ENCODE peak calls at places on chromosome 20, in four cellular contexts. E is HCT116, M is HepG2, I is K562. K is an unnamed sample.

GRCh38 chr20:23752019-23752418 is 1.3 kb upstream of the CST1 start:
- DNase-seq in E (no peak), I (no peak), M (no peak), K (no peak)

GRCh38 chr20:9981834-9982233 is 53.0 kb upstream of the ANKEF1 start:
- DNase-seq in I (no peak), E (no peak), M (no peak), K (no peak)

GRCh38 chr20:50378170-50379000 is 131.8 kb upstream of the PTPN1 start:
- DNase-seq in M (no peak), I (no peak), E (no peak), K (no peak)

GRCh38 chr20:11965602-11966001 is 47.9 kb downstream of the BTBD3 start:
- DNase-seq in M (no peak), E (no peak), I (no peak), K (no peak)

GRCh38 chr20:48295445-48295903 is 510.2 kb upstream of the SULF2 start:
- DNase-seq in I (no peak), E (peak; percentile 79), M (peak; percentile 94), K (no peak)

GRCh38 chr20:24784607-24785006 is 164.5 kb upstream of the CST7 start:
- DNase-seq in M (no peak), E (no peak), I (no peak), K (no peak)

GRCh38 chr20:16411361-16411760 is 161.9 kb downstream of the KIF16B start:
- DNase-seq in E (no peak), I (peak; percentile 29), M (no peak), K (no peak)

GRCh38 chr20:38674178-38675133 is 49.8 kb upstream of the SLC32A1 start:
- DNase-seq in I (peak; percentile 98), E (no peak), M (no peak), K (peak; percentile 91)

GRCh38 chr20:7691647-7692046 is 248.6 kb downstream of the HAO1 start:
- DNase-seq in I (no peak), M (no peak), E (no peak), K (no peak)

GRCh38 chr20:48523191-48523757 is 304.5 kb downstream of the PREX1 start:
- DNase-seq in I (peak; percentile 32), E (peak; percentile 10), M (peak; percentile 82), K (no peak)

GRCh38 chr20:7248392-7248992 is 481.0 kb downstream of the BMP2 start:
- DNase-seq in M (no peak), I (no peak), E (no peak), K (no peak)

GRCh38 chr20:37539956-37540455 is 12.3 kb upstream of the BLCAP start:
- DNase-seq in E (no peak), M (no peak), I (no peak), K (no peak)

GRCh38 chr20:41669708-41670263 is 51.6 kb upstream of the CHD6 start:
- DNase-seq in I (peak; percentile 84), E (no peak), M (no peak), K (no peak)

GRCh38 chr20:53949319-53949839 is 121.0 kb downstream of the BCAS1 start:
- DNase-seq in I (no peak), M (no peak), E (no peak), K (peak; percentile 43)

GRCh38 chr20:5734559-5735137 is 15.6 kb upstream of the SHLD1 start:
- DNase-seq in E (no peak), I (no peak), M (no peak), K (no peak)

GRCh38 chr20:41222299-41222698 is 85.0 kb downstream of the PLCG1 start:
- DNase-seq in M (no peak), I (no peak), E (no peak), K (no peak)

GRCh38 chr20:50264534-50265145 is 74.0 kb downstream of the CEBPB start:
- DNase-seq in E (no peak), I (no peak), M (no peak), K (no peak)

GRCh38 chr20:24469116-24470030 is at the start of gene SYNDIG1:
- DNase-seq in E (no peak), I (no peak), M (no peak), K (peak; percentile 84)

GRCh38 chr20:44138859-44139258 is 48.1 kb downstream of the JPH2 start:
- DNase-seq in I (no peak), E (no peak), M (no peak), K (no peak)

GRCh38 chr20:41149679-41150131 is 12.4 kb downstream of the PLCG1 start:
- DNase-seq in M (peak; percentile 51), E (peak; percentile 24), I (peak; percentile 74), K (no peak)

GRCh38 chr20:37518606-37519507 is 2.2 kb upstream of the NNAT start:
- DNase-seq in I (no peak), E (no peak), M (no peak), K (no peak)

GRCh38 chr20:16569218-16570153 is 3.8 kb downstream of the KIF16B start:
- DNase-seq in I (no peak), E (no peak), M (no peak), K (no peak)

GRCh38 chr20:53142225-53142624 is 170.1 kb downstream of the TSHZ2 start:
- DNase-seq in E (no peak), M (peak; percentile 8), I (peak; percentile 63), K (no peak)

GRCh38 chr20:50913976-50914375 is 17.3 kb downstream of the ADNP start:
- DNase-seq in E (no peak), I (peak; percentile 49), M (no peak), K (no peak)

GRCh38 chr20:15890358-15890982 is 682.8 kb downstream of the KIF16B start:
- DNase-seq in M (no peak), E (no peak), I (no peak), K (no peak)

GRCh38 chr20:17479041-17479657 is 52.0 kb downstream of the BFSP1 start:
- DNase-seq in M (no peak), I (no peak), E (no peak), K (no peak)

GRCh38 chr20:37686762-37687477 is 6.9 kb upstream of the CTNNBL1 start:
- DNase-seq in I (no peak), E (no peak), M (no peak), K (no peak)

GRCh38 chr20:50271674-50272412 is 81.2 kb downstream of the CEBPB start:
- DNase-seq in I (no peak), E (no peak), M (no peak), K (no peak)

GRCh38 chr20:50592282-50593004 is 82.3 kb downstream of the PTPN1 start:
- DNase-seq in M (no peak), I (no peak), E (no peak), K (no peak)

GRCh38 chr20:23727016-23727415 is 23.7 kb downstream of the CST1 start:
- DNase-seq in I (no peak), M (no peak), E (no peak), K (no peak)

GRCh38 chr20:51221791-51222408 is 199.0 kb upstream of the KCNG1 start:
- DNase-seq in E (peak; percentile 40), M (no peak), I (no peak), K (peak; percentile 23)

GRCh38 chr20:58832442-58832841 is 18.3 kb downstream of the GNAS-AS1 start:
- DNase-seq in M (no peak), I (no peak), E (no peak), K (no peak)

GRCh38 chr20:46011631-46012482 is 3.1 kb downstream of the MMP9 start:
- DNase-seq in I (peak; percentile 91), M (peak; percentile 46), E (peak; percentile 71), K (peak; percentile 92)
- TF ChIP-seq FOSL1 in I (no peak), M (no peak), E (no peak), K (no peak)

GRCh38 chr20:20837574-20838021 is 125.2 kb upstream of the RALGAPA2 start:
- DNase-seq in E (peak; percentile 38), I (peak; percentile 42), M (peak; percentile 60), K (peak; percentile 78)
- TF ChIP-seq FOSL1 in E (no peak), I (no peak), M (no peak), K (no peak)

GRCh38 chr20:62802026-62802712 is 2.5 kb upstream of the OGFR start:
- DNase-seq in M (no peak), I (no peak), E (no peak), K (no peak)

GRCh38 chr20:62805365-62805710 is 703 bp downstream of the OGFR start:
- DNase-seq in I (peak; percentile 49), E (no peak), M (no peak), K (no peak)

GRCh38 chr20:62805711-62806382 is 1.2 kb downstream of the OGFR start:
- DNase-seq in E (no peak), I (no peak), M (peak; percentile 90), K (no peak)

GRCh38 chr20:62804632-62805364 is at the start of gene OGFR:
- DNase-seq in E (no peak), I (peak; percentile 91), M (no peak), K (no peak)

DNA sequence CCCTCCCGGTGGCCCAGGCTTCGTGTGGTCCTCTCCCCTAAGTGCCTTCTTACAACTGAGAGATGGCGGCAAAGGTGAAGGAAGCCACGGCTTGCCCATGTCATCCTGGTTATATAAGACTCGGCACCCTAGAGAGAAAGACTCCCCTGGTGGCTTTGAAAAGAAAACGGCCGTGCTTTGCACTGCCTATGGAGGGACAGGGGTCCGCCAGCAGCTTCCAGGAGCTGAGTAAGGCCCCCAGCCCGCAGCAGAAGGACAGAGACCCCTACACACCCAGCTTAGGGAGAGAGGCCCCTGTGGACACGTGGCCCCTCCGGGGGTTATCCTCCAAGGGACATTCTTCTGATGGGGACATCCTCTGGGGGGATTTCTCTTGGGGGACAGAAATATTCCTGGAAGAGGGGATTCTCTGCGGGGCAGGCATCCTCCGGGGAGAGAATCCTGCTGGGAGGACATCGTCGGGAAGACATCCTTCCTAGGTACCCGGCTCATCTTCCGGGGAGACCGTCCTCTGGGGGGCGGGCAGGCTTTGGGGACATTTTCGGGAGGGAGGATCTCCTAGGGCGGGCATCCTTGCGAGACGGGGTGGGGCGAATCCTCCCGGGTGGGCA is 509 bp upstream of the OGFR start:
- DNase-seq in I (no peak), M (peak; percentile 67), E (no peak), K (no peak)
- TF ChIP-seq FOSL1 in I (no peak), M (no peak), E (no peak), K (no peak)

GRCh38 chr20:63520594-63520938 is at the start of gene PPDPF:
- DNase-seq in I (peak; percentile 99), M (no peak), E (no peak), K (peak; percentile 88)

GRCh38 chr20:63521602-63522001 is 1.0 kb downstream of the PPDPF start:
- DNase-seq in M (no peak), I (no peak), E (no peak), K (peak; percentile 60)

GRCh38 chr20:63519765-63520593 is 586 bp upstream of the PPDPF start:
- DNase-seq in I (peak; percentile 71), E (no peak), M (no peak), K (peak; percentile 86)

GRCh38 chr20:63522091-63522868 is 1.7 kb downstream of the PPDPF start:
- DNase-seq in E (no peak), I (no peak), M (no peak), K (peak; percentile 47)

GRCh38 chr20:63520939-63521601 is 505 bp downstream of the PPDPF start:
- DNase-seq in I (peak; percentile 83), M (peak; percentile 40), E (no peak), K (peak; percentile 79)
- TF ChIP-seq FOSL1 in I (no peak), M (no peak), E (no peak), K (no peak)

DNA sequence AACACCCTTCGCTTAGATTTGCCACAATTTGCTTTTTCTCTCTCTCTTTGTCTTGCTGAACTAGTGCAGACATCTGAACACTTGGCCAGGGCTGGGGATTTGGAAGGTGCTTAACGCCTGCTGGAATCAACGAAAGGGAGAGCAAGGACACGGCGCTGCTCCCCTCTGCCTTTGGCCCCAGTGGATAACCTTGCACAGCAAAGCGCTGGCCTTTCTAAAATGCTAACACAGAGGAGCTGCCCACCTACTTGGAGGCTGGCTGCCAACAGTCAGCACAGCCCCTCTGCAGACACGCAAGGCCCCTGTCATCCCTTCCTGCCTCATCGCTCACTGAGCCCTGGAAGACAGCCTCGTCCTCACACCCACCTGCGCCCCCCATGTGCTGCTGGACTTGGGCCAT is 37.5 kb downstream of the C20orf203 start:
- DNase-seq in E (no peak), I (no peak), M (no peak), K (no peak)
- TF ChIP-seq FOSL1 in E (no peak), I (no peak), M (no peak), K (no peak)

GRCh38 chr20:36374995-36375394 is 68.9 kb downstream of the DLGAP4 start:
- DNase-seq in M (no peak), E (no peak), I (no peak), K (no peak)
- TF ChIP-seq FOSL1 in M (no peak), E (no peak), I (no peak), K (no peak)

K was measured in H1.